ENCODE peak calls at places on chromosomes 12 and 14, in four cellular contexts. One of them, this sample, is unnamed. For H3K9me3, the result is how much of the 10 kb centered on the place peaks cover.

GRCh38 chr14:90696728-90697127 is 119.5 kb downstream of the TTC7B start:
- DNase-seq in neuronal stem cell: no peak
- DNase-seq in fibroblast of lung: no peak
- DNase-seq in neural progenitor cell: no peak
- DNase-seq in this sample: no peak

GRCh38 chr12:64088431-64089349 is 133.4 kb downstream of the KICS2 start:
- DNase-seq in neural progenitor cell: no peak
- DNase-seq in neuronal stem cell: peak
- DNase-seq in fibroblast of lung: peak
- DNase-seq in this sample: peak

GRCh38 chr14:89000007-89000942 is 175.8 kb downstream of the TTC8 start:
- DNase-seq in neural progenitor cell: peak
- DNase-seq in neuronal stem cell: no peak
- DNase-seq in fibroblast of lung: peak
- DNase-seq in this sample: peak

GRCh38 chr14:57634335-57634734 is 140.7 kb upstream of the CCDC198 start:
- DNase-seq in neuronal stem cell: no peak
- DNase-seq in neural progenitor cell: no peak
- DNase-seq in fibroblast of lung: no peak
- DNase-seq in this sample: no peak

GRCh38 chr14:60226296-60226695 is 22.7 kb upstream of the PPM1A start:
- DNase-seq in fibroblast of lung: no peak
- DNase-seq in neural progenitor cell: no peak
- DNase-seq in neuronal stem cell: no peak
- DNase-seq in this sample: no peak

GRCh38 chr12:90339837-90340236 is 615.1 kb downstream of the CCER1 start:
- DNase-seq in fibroblast of lung: no peak
- DNase-seq in neural progenitor cell: no peak
- DNase-seq in neuronal stem cell: no peak
- DNase-seq in this sample: no peak

GRCh38 chr12:105253882-105254513 is 18.0 kb upstream of the APPL2 start:
- DNase-seq in neuronal stem cell: no peak
- DNase-seq in fibroblast of lung: peak
- DNase-seq in neural progenitor cell: no peak
- DNase-seq in this sample: peak

GRCh38 chr12:45388545-45388944 is 172.7 kb downstream of the ANO6 start:
- DNase-seq in neuronal stem cell: no peak
- DNase-seq in fibroblast of lung: peak
- DNase-seq in neural progenitor cell: peak
- DNase-seq in this sample: peak

GRCh38 chr12:76967181-76967885 is 88.5 kb upstream of the CSRP2 start:
- DNase-seq in fibroblast of lung: no peak
- DNase-seq in neuronal stem cell: no peak
- DNase-seq in neural progenitor cell: no peak
- DNase-seq in this sample: peak

GRCh38 chr12:80892597-80893445 is 44.9 kb downstream of the LIN7A start:
- DNase-seq in neuronal stem cell: no peak
- DNase-seq in neural progenitor cell: no peak
- DNase-seq in fibroblast of lung: peak
- DNase-seq in this sample: no peak

GRCh38 chr14:34029921-34030334 is 79.1 kb upstream of the EGLN3 start:
- DNase-seq in neural progenitor cell: peak
- DNase-seq in neuronal stem cell: no peak
- DNase-seq in fibroblast of lung: peak
- DNase-seq in this sample: no peak

GRCh38 chr14:58469309-58469708 is 41.8 kb downstream of the KIAA0586 start:
- DNase-seq in fibroblast of lung: no peak
- DNase-seq in neuronal stem cell: no peak
- DNase-seq in neural progenitor cell: no peak
- DNase-seq in this sample: no peak

GRCh38 chr14:25108959-25109358 is 59.0 kb upstream of the STXBP6 start:
- DNase-seq in neural progenitor cell: no peak
- DNase-seq in neuronal stem cell: no peak
- DNase-seq in fibroblast of lung: peak
- DNase-seq in this sample: no peak

GRCh38 chr12:111174283-111175108 is 194.4 kb downstream of the PHETA1 start:
- DNase-seq in fibroblast of lung: no peak
- DNase-seq in neural progenitor cell: peak
- DNase-seq in neuronal stem cell: no peak
- DNase-seq in this sample: no peak

GRCh38 chr14:42110167-42110566 is 503.5 kb downstream of the LRFN5 start:
- DNase-seq in neuronal stem cell: no peak
- DNase-seq in neural progenitor cell: peak
- DNase-seq in fibroblast of lung: peak
- DNase-seq in this sample: peak

GRCh38 chr14:74954232-74954946 is 1.0 kb downstream of the PGF start:
- DNase-seq in neuronal stem cell: no peak
- DNase-seq in neural progenitor cell: peak
- DNase-seq in fibroblast of lung: no peak
- DNase-seq in this sample: peak

GRCh38 chr12:93135286-93136239 is 206.5 kb upstream of the EEA1 start:
- DNase-seq in fibroblast of lung: peak
- DNase-seq in neuronal stem cell: no peak
- DNase-seq in neural progenitor cell: no peak
- DNase-seq in this sample: no peak

GRCh38 chr14:20306079-20306423 is 300 bp upstream of the TTC5 start:
- DNase-seq in neural progenitor cell: no peak
- DNase-seq in neuronal stem cell: no peak
- DNase-seq in fibroblast of lung: no peak
- DNase-seq in this sample: no peak

GRCh38 chr12:7339675-7340074 is 35.8 kb downstream of the ACSM4 start:
- DNase-seq in fibroblast of lung: no peak
- DNase-seq in neuronal stem cell: no peak
- DNase-seq in neural progenitor cell: no peak
- DNase-seq in this sample: no peak

GRCh38 chr14:71166434-71166833 is 259.2 kb downstream of the PCNX1 start:
- DNase-seq in neuronal stem cell: no peak
- DNase-seq in fibroblast of lung: peak
- DNase-seq in neural progenitor cell: peak
- DNase-seq in this sample: peak

GRCh38 chr12:50387972-50388478 is 8.4 kb downstream of the FAM186A start:
- DNase-seq in neural progenitor cell: no peak
- DNase-seq in fibroblast of lung: no peak
- DNase-seq in neuronal stem cell: no peak
- DNase-seq in this sample: no peak

GRCh38 chr12:4813741-4814140 is 93.5 kb downstream of the GALNT8 start:
- DNase-seq in neuronal stem cell: no peak
- DNase-seq in neural progenitor cell: peak
- DNase-seq in fibroblast of lung: no peak
- DNase-seq in this sample: no peak

GRCh38 chr14:78010688-78011087 is 159.5 kb upstream of the NRXN3 start:
- DNase-seq in fibroblast of lung: peak
- DNase-seq in neural progenitor cell: no peak
- DNase-seq in neuronal stem cell: no peak
- DNase-seq in this sample: peak

GRCh38 chr14:34051966-34052657 is 101.2 kb upstream of the EGLN3 start:
- DNase-seq in neuronal stem cell: no peak
- DNase-seq in neural progenitor cell: no peak
- DNase-seq in fibroblast of lung: peak
- DNase-seq in this sample: no peak

GRCh38 chr12:18267427-18267826 is 6.1 kb downstream of the PIK3C2G start:
- DNase-seq in neuronal stem cell: no peak
- DNase-seq in neural progenitor cell: no peak
- DNase-seq in fibroblast of lung: peak
- DNase-seq in this sample: no peak

GRCh38 chr12:47882796-47883546 is 21.8 kb downstream of the VDR start:
- DNase-seq in neural progenitor cell: no peak
- DNase-seq in fibroblast of lung: peak
- DNase-seq in neuronal stem cell: no peak
- DNase-seq in this sample: peak

GRCh38 chr14:58947816-58948440 is 240.5 kb upstream of the DAAM1 start:
- DNase-seq in neural progenitor cell: peak
- DNase-seq in fibroblast of lung: peak
- DNase-seq in neuronal stem cell: no peak
- DNase-seq in this sample: no peak

GRCh38 chr12:77204055-77204454 is 138.7 kb upstream of the E2F7 start:
- DNase-seq in neural progenitor cell: peak
- DNase-seq in neuronal stem cell: no peak
- DNase-seq in fibroblast of lung: no peak
- DNase-seq in this sample: no peak

GRCh38 chr14:71532349-71532748 is 399.9 kb upstream of the RGS6 start:
- DNase-seq in fibroblast of lung: peak
- DNase-seq in neural progenitor cell: peak
- DNase-seq in neuronal stem cell: no peak
- DNase-seq in this sample: peak

GRCh38 chr14:24411468-24412454 is 13.0 kb downstream of the NYNRIN start:
- DNase-seq in neural progenitor cell: peak
- DNase-seq in fibroblast of lung: peak
- DNase-seq in neuronal stem cell: peak
- DNase-seq in this sample: peak

GRCh38 chr12:108204117-108204516 is 75.0 kb downstream of the WSCD2 start:
- DNase-seq in neuronal stem cell: no peak
- DNase-seq in neural progenitor cell: no peak
- DNase-seq in fibroblast of lung: no peak
- DNase-seq in this sample: no peak

GRCh38 chr14:55221968-55222367 is 30.6 kb upstream of the DLGAP5 start:
- DNase-seq in fibroblast of lung: no peak
- DNase-seq in neuronal stem cell: no peak
- DNase-seq in neural progenitor cell: no peak
- DNase-seq in this sample: no peak

GRCh38 chr14:33271216-33271615 is 332.5 kb downstream of the NPAS3 start:
- DNase-seq in fibroblast of lung: peak
- DNase-seq in neuronal stem cell: no peak
- DNase-seq in neural progenitor cell: no peak
- DNase-seq in this sample: no peak

GRCh38 chr14:87264386-87264785 is 728.6 kb downstream of the GALC start:
- DNase-seq in neuronal stem cell: no peak
- DNase-seq in fibroblast of lung: no peak
- DNase-seq in neural progenitor cell: no peak
- DNase-seq in this sample: no peak
- H3K9me3 ChIP-seq in neuronal stem cell: under half
- H3K9me3 ChIP-seq in fibroblast of lung: under half
- H3K9me3 ChIP-seq in neural progenitor cell: under half
- H3K9me3 ChIP-seq in this sample: under half

GRCh38 chr12:22609501-22609900 is 15.5 kb upstream of the ETNK1 start:
- DNase-seq in neuronal stem cell: no peak
- DNase-seq in neural progenitor cell: no peak
- DNase-seq in fibroblast of lung: peak
- DNase-seq in this sample: no peak
- H2AFZ ChIP-seq in neuronal stem cell: no peak
- H2AFZ ChIP-seq in neural progenitor cell: peak
- H2AFZ ChIP-seq in fibroblast of lung: no peak
- H2AFZ ChIP-seq in this sample: no peak

GRCh38 chr12:62834406-62834805 is 100.5 kb downstream of the PPM1H start:
- DNase-seq in fibroblast of lung: no peak
- DNase-seq in neural progenitor cell: no peak
- DNase-seq in neuronal stem cell: no peak
- DNase-seq in this sample: no peak
- H3K4me3 ChIP-seq in fibroblast of lung: no peak
- H3K4me3 ChIP-seq in neural progenitor cell: no peak
- H3K4me3 ChIP-seq in neuronal stem cell: no peak
- H3K4me3 ChIP-seq in this sample: peak

GRCh38 chr14:87199371-87199770 is 793.6 kb downstream of the GALC start:
- DNase-seq in neural progenitor cell: no peak
- DNase-seq in fibroblast of lung: no peak
- DNase-seq in neuronal stem cell: no peak
- DNase-seq in this sample: no peak
- H3K9me3 ChIP-seq in neural progenitor cell: under half
- H3K9me3 ChIP-seq in fibroblast of lung: under half
- H3K9me3 ChIP-seq in neuronal stem cell: under half
- H3K9me3 ChIP-seq in this sample: under half

GRCh38 chr14:72790887-72791566 is 102.9 kb downstream of the DPF3 start:
- DNase-seq in fibroblast of lung: no peak
- DNase-seq in neural progenitor cell: no peak
- DNase-seq in neuronal stem cell: no peak
- DNase-seq in this sample: no peak
- H2AFZ ChIP-seq in fibroblast of lung: no peak
- H2AFZ ChIP-seq in neural progenitor cell: no peak
- H2AFZ ChIP-seq in neuronal stem cell: peak
- H2AFZ ChIP-seq in this sample: no peak

GRCh38 chr12:132888852-132889251 is 1.4 kb upstream of the CHFR start:
- DNase-seq in neuronal stem cell: no peak
- DNase-seq in fibroblast of lung: no peak
- DNase-seq in neural progenitor cell: peak
- DNase-seq in this sample: no peak

GRCh38 chr12:132886529-132887477 is 602 bp downstream of the CHFR start:
- DNase-seq in neural progenitor cell: no peak
- DNase-seq in fibroblast of lung: no peak
- DNase-seq in neuronal stem cell: no peak
- DNase-seq in this sample: peak

GRCh38 chr12:132881853-132882252 is 5.6 kb downstream of the CHFR start:
- DNase-seq in neural progenitor cell: no peak
- DNase-seq in neuronal stem cell: no peak
- DNase-seq in fibroblast of lung: peak
- DNase-seq in this sample: peak

GRCh38 chr12:132887513-132888341 is at the start of gene CHFR:
- DNase-seq in fibroblast of lung: peak
- DNase-seq in neural progenitor cell: peak
- DNase-seq in neuronal stem cell: peak
- DNase-seq in this sample: peak
- H3K4me3 ChIP-seq in fibroblast of lung: peak
- H3K4me3 ChIP-seq in neural progenitor cell: peak
- H3K4me3 ChIP-seq in neuronal stem cell: peak
- H3K4me3 ChIP-seq in this sample: peak

DNA sequence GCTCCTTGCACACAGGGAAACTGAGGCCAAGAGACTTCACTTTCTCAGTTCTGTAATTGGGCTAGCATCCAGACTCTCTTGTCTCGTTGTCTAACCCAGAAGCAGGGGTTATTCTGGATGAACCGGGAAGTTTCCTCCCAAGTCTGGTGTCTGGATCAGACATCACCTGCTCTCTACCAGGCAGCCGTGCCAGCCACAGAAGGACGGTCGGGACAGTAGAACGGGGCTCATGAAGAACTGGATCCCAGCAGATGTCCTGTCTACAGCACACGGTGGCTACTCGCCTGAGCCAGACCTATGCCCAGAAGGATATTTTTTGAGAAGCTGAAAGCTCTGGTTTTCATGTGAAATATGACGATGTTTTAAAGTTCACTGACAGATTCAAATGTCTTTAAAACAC is 19.1 kb upstream of the FZD10 start:
- DNase-seq in neural progenitor cell: no peak
- DNase-seq in neuronal stem cell: no peak
- DNase-seq in fibroblast of lung: no peak
- DNase-seq in this sample: no peak
- H3K9me3 ChIP-seq in neural progenitor cell: under half
- H3K9me3 ChIP-seq in neuronal stem cell: under half
- H3K9me3 ChIP-seq in fibroblast of lung: under half
- H3K9me3 ChIP-seq in this sample: under half